ENCODE peak calls at places on chromosome 10, in five cellular contexts. M, X, U, N and Z are unnamed samples.

GRCh38 chr10:112027881-112028280 is 155.7 kb downstream of the GPAM start:
- DNase-seq in M (no peak), X (no peak), U (no peak), N (no peak), Z (no peak)

GRCh38 chr10:131579251-131580071 is 267.9 kb upstream of the TCERG1L start:
- DNase-seq in M (no peak), X (no peak), U (no peak), N (no peak), Z (no peak)

GRCh38 chr10:35907548-35907947 is 265.5 kb upstream of the FZD8 start:
- DNase-seq in M (no peak), X (no peak), U (no peak), N (no peak), Z (no peak)

GRCh38 chr10:52423369-52423768 is 109.3 kb downstream of the DKK1 start:
- DNase-seq in M (no peak), X (peak; percentile 7), U (no peak), N (no peak), Z (no peak)

GRCh38 chr10:89904755-89905154 is 203.4 kb downstream of the KIF20B start:
- DNase-seq in M (no peak), X (no peak), U (no peak), N (no peak), Z (no peak)

GRCh38 chr10:58573144-58573543 is 60.5 kb downstream of the BICC1 start:
- DNase-seq in M (no peak), X (peak; percentile 72), U (no peak), N (no peak), Z (no peak)

GRCh38 chr10:44172883-44173557 is 211.9 kb downstream of the CXCL12 start:
- DNase-seq in M (no peak), X (peak; percentile 39), U (no peak), N (no peak), Z (no peak)

GRCh38 chr10:24723386-24723787 is 300 bp downstream of the ARHGAP21 start:
- DNase-seq in M (no peak), X (no peak), U (no peak), N (no peak), Z (peak; percentile 38)

GRCh38 chr10:11003739-11004515 is 13.7 kb upstream of the CELF2 start:
- DNase-seq in M (no peak), X (no peak), U (no peak), N (no peak), Z (no peak)

GRCh38 chr10:59234814-59235429 is 58.5 kb downstream of the PHYHIPL start:
- DNase-seq in M (no peak), X (peak; percentile 63), U (peak; percentile 30), N (peak; percentile 47), Z (no peak)

GRCh38 chr10:62130948-62131347 is 137.7 kb downstream of the RTKN2 start:
- DNase-seq in M (no peak), X (peak; percentile 42), U (peak; percentile 72), N (no peak), Z (no peak)

GRCh38 chr10:96250349-96250748 is 21.0 kb downstream of the BLNK start:
- DNase-seq in M (no peak), X (no peak), U (no peak), N (no peak), Z (no peak)

GRCh38 chr10:72016608-72017310 is 52.6 kb downstream of the CHST3 start:
- DNase-seq in M (no peak), X (no peak), U (peak; percentile 31), N (no peak), Z (peak; percentile 74)

GRCh38 chr10:100864981-100865380 is 47.8 kb upstream of the SLF2 start:
- DNase-seq in M (no peak), X (no peak), U (no peak), N (no peak), Z (no peak)

GRCh38 chr10:48890904-48891839 is 48.5 kb downstream of the LRRC18 start:
- DNase-seq in M (no peak), X (peak; percentile 27), U (no peak), N (no peak), Z (no peak)

GRCh38 chr10:44473146-44473545 is 88.2 kb upstream of the CXCL12 start:
- DNase-seq in M (no peak), X (no peak), U (no peak), N (no peak), Z (no peak)

GRCh38 chr10:30111340-30111980 is 52.1 kb upstream of the JCAD start:
- DNase-seq in M (no peak), X (peak; percentile 67), U (no peak), N (no peak), Z (no peak)

GRCh38 chr10:7410800-7411670 is at the start of gene SFMBT2:
- DNase-seq in M (no peak), X (peak; percentile 78), U (peak; percentile 64), N (peak; percentile 75), Z (peak; percentile 63)
- H3K4me3 ChIP-seq in M (peak within 1 kb of the TSS; percentile 62), X (peak within 1 kb of the TSS; percentile 85), U (peak within 1 kb of the TSS; percentile 88), N (peak within 1 kb of the TSS; percentile 81), Z (peak within 1 kb of the TSS; percentile 95)

DNA sequence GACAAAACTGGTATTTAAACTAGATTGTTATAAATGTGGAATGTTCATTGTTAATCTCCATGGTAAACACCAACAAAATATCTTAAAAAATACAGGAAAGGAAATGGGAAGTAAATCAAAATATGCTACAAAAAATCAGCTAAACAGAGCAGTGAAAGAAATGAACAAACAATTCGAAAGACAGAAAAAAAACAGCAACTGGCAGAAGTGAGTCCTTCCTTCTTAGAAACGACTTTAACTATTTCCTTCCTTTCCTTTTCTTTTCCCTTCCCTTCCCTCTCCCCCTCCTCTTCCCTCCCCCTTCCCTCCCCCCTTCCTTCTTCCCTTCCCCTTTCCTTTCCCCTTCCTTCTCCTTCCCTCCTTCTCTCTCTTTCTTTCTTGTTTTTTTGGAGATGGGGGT is 12.8 kb downstream of the ZNF248 start:
- DNase-seq in M (no peak), X (no peak), U (no peak), N (no peak), Z (no peak)
- H3K9me3 ChIP-seq in M (peaks cover 7% of the 10 kb centered on the region), X (no peaks in the 10 kb centered on the region), U (peaks cover 10% of the 10 kb centered on the region), N (no peaks in the 10 kb centered on the region), Z (no peaks in the 10 kb centered on the region)

DNA sequence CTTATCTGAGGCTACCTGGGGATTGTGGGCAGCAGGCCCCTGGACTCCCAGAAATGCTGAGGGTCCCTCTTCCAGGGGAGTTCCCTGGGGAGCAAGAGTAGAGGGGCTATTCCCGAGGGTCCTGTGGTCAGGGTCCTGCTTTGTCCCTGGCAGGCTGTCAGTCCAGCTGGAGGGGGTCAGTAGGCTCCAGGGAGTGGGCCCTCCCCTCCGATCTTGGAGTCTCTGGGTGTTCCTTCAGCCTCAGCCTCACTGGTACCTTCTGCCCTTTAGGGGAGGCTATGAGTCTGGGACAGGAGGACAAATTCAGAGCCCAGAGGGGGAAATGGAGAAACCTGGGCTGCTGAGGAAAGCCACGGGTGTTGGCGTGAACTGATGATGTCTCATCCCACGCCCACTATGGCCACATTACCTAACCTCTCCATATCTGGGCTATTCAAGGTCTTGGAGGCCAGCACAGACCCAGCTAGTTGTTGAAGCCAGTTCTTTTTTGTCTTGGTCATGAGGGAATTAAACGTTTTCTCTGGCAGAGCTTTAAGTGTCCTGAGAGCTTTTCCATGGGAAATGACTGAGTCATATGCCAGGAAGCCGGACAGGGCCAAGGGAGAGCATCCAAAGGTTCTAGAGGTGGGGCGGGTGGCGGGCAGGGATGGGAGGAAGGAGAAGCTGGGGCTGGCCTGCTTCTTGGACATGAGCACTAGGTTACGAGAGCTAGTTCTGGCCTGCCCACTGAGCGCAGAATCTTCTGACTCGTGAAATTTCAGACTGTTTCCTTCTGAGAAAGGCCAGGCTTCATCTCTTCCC is 6.2 kb downstream of the CALHM2 start:
- DNase-seq in M (no peak), X (peak; percentile 21), U (peak; percentile 82), N (no peak), Z (peak; percentile 93)
- H3K4me1 ChIP-seq in M (peaks cover 23% of the 10 kb centered on the region), X (peaks cover 73% of the 10 kb centered on the region), U (peaks cover 65% of the 10 kb centered on the region), N (no peaks in the 10 kb centered on the region), Z (peaks cover 29% of the 10 kb centered on the region)

GRCh38 chr10:76357726-76358125 is 926.3 kb downstream of the LRMDA start:
- DNase-seq in M (no peak), X (no peak), U (no peak), N (no peak), Z (no peak)
- H3K4me3 ChIP-seq in M (no peak overlapping the region), X (no peak overlapping the region), U (no peak overlapping the region), N (no peak overlapping the region), Z (no peak overlapping the region)

GRCh38 chr10:133528845-133529575 is 1.8 kb downstream of the CYP2E1 start:
- DNase-seq in M (no peak), X (peak; percentile 16), U (no peak), N (no peak), Z (no peak)

GRCh38 chr10:133532871-133533270 is 5.7 kb downstream of the CYP2E1 start:
- DNase-seq in M (no peak), X (no peak), U (no peak), N (no peak), Z (no peak)

GRCh38 chr10:133528296-133528844 is 1.2 kb downstream of the CYP2E1 start:
- DNase-seq in M (no peak), X (peak; percentile 26), U (no peak), N (no peak), Z (no peak)

GRCh38 chr10:133529576-133529946 is 2.4 kb downstream of the CYP2E1 start:
- DNase-seq in M (no peak), X (no peak), U (no peak), N (no peak), Z (no peak)

DNA sequence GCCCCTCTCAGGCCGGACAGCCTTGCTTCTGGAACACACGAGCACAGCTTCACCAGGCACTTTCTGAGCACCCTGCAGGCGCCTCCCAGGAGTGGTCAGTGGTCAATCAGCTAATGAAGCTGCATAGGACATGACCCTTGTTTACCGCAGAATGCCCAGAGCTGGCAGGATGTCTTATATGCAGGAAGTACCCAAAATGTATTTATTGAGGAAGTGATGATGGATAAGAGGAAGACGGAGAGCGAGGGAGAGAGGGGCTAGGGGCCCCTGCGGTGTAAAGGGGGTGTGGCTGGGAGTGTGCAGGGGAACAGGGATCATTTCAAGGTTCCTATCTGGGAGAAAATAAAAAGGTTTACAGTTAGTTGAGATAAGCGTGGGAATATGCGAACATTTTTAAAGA is 3.3 kb downstream of the CYP2E1 start:
- DNase-seq in M (no peak), X (no peak), U (no peak), N (no peak), Z (no peak)
- H3K9me3 ChIP-seq in M (no peaks in the 10 kb centered on the region), X (no peaks in the 10 kb centered on the region), U (no peaks in the 10 kb centered on the region), N (no peaks in the 10 kb centered on the region), Z (no peaks in the 10 kb centered on the region)

GRCh38 chr10:69734797-69735468 is 66.8 kb upstream of the COL13A1 start:
- DNase-seq in M (no peak), X (no peak), U (no peak), N (no peak), Z (no peak)

GRCh38 chr10:69732147-69732825 is 69.4 kb upstream of the COL13A1 start:
- DNase-seq in M (no peak), X (no peak), U (peak; percentile 69), N (no peak), Z (peak; percentile 74)

GRCh38 chr10:69733791-69734261 is 67.9 kb upstream of the COL13A1 start:
- DNase-seq in M (no peak), X (peak; percentile 67), U (no peak), N (no peak), Z (peak; percentile 67)

GRCh38 chr10:69732826-69733150 is 68.9 kb upstream of the COL13A1 start:
- DNase-seq in M (no peak), X (no peak), U (no peak), N (no peak), Z (no peak)

GRCh38 chr10:69734416-69734796 is 67.3 kb upstream of the COL13A1 start:
- DNase-seq in M (no peak), X (no peak), U (no peak), N (no peak), Z (no peak)
- H3K4me1 ChIP-seq in M (peaks cover 12% of the 10 kb centered on the region), X (peaks cover 20% of the 10 kb centered on the region), U (peaks cover 30% of the 10 kb centered on the region), N (peaks cover 16% of the 10 kb centered on the region), Z (peaks cover 4% of the 10 kb centered on the region)